ENCODE peak calls at places on chromosomes 13 and 19, in six cellular contexts. T is gastrocnemius medialis, R is thyroid gland, O is lung, K is heart left ventricle, L is GM23248. I is an unnamed sample.

GRCh38 chr19:40519352-40520322 is 52.8 kb downstream of the SPTBN4 start:
- DNase-seq in O (no peak), R (no peak), T (no peak), K (no peak), L (peak; percentile 61), I (no peak)

GRCh38 chr13:89726690-89727435 is 1620.6 kb upstream of the MIR17HG start:
- DNase-seq in R (no peak), T (no peak), O (no peak), K (no peak), L (peak; percentile 24), I (no peak)

GRCh38 chr13:52954838-52955237 is 73.8 kb upstream of the OLFM4 start:
- DNase-seq in L (no peak), T (no peak), R (no peak), O (no peak), K (no peak), I (no peak)

GRCh38 chr19:6250024-6250605 is 29.7 kb downstream of the MLLT1 start:
- DNase-seq in T (no peak), L (peak; percentile 83), O (no peak), R (no peak), K (no peak), I (no peak)

GRCh38 chr13:86922936-86923335 is 748.2 kb upstream of the SLITRK5 start:
- DNase-seq in O (no peak), T (no peak), R (no peak), K (no peak), L (peak; percentile 37), I (no peak)

GRCh38 chr13:98406971-98407370 is 169.9 kb downstream of the STK24 start:
- DNase-seq in T (no peak), R (peak; percentile 70), L (no peak), K (no peak), O (no peak), I (no peak)

GRCh38 chr19:40524133-40524549 is 52.5 kb upstream of the SHKBP1 start:
- DNase-seq in K (no peak), L (peak; percentile 13), T (no peak), R (no peak), O (no peak), I (no peak)

GRCh38 chr19:19571387-19571786 is 33.3 kb downstream of the CILP2 start:
- DNase-seq in L (no peak), O (no peak), K (no peak), T (no peak), R (no peak), I (no peak)

GRCh38 chr19:7847664-7848063 is 17.6 kb downstream of the EVI5L start:
- DNase-seq in O (no peak), L (no peak), K (no peak), R (no peak), T (no peak), I (no peak)

GRCh38 chr13:99315186-99315585 is 8.0 kb upstream of the GPR183 start:
- DNase-seq in T (no peak), O (no peak), L (peak; percentile 22), K (no peak), R (no peak), I (no peak)

GRCh38 chr13:78660130-78660857 is 1.3 kb upstream of the OBI1 start:
- DNase-seq in T (no peak), L (no peak), O (no peak), K (no peak), R (peak; percentile 83), I (peak; percentile 29)

GRCh38 chr13:43473437-43473836 is 313.3 kb downstream of the ENOX1 start:
- DNase-seq in L (no peak), T (no peak), O (no peak), K (no peak), R (no peak), I (no peak)

GRCh38 chr13:60398949-60399589 is 2.0 kb downstream of the TDRD3 start:
- DNase-seq in K (no peak), R (no peak), L (peak; percentile 20), O (no peak), T (no peak), I (no peak)

GRCh38 chr13:27619711-27620376 is 485 bp downstream of the LNX2 start:
- DNase-seq in R (peak; percentile 49), K (peak; percentile 58), O (peak; percentile 41), L (peak; percentile 76), T (peak; percentile 20), I (no peak)

GRCh38 chr19:14375055-14375581 is 6.1 kb upstream of the ADGRE5 start:
- DNase-seq in O (peak; percentile 59), R (peak; percentile 14), L (no peak), K (peak; percentile 42), T (peak; percentile 14), I (no peak)

GRCh38 chr19:35776102-35776788 is 881 bp downstream of the ARHGAP33 start:
- DNase-seq in R (no peak), K (no peak), T (no peak), L (peak; percentile 12), O (no peak), I (no peak)
- H3K4me3 ChIP-seq in R (no peak overlapping the region), K (peak overlapping the region; percentile 99), T (peak overlapping the region; percentile 70), L (peak overlapping the region; percentile 72), O (no peak overlapping the region), I (peak overlapping the region; percentile 65)

DNA sequence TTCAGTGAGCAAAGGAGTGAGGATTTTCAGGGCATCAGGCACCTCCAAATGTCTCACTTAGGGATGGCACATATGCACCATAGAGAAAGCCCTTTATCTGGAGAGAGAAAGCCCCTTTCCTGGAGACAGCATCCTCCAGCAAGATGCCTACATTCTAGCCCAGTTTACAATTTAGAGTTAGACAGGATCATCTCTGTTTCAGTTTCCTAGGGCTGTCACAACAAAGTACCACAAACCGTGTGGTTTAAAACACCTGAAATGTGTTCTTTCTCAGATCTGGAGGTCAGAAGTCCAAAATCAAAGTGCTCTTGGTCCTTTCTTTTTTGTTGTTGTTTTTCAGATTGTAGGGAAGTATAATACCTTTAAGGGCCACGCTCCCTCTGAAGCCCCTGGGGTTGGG is 61.8 kb downstream of the MBNL2 start:
- DNase-seq in T (no peak), K (no peak), O (no peak), L (no peak), R (no peak), I (no peak)
- H3K27ac ChIP-seq in T (peak overlapping the region; percentile 61), K (no peak overlapping the region), O (peak overlapping the region; percentile 32), L (no peak overlapping the region), R (no peak overlapping the region), I (no peak overlapping the region)

GRCh38 chr19:46784262-46785053 is 3.9 kb downstream of the SLC1A5 start:
- DNase-seq in O (peak; percentile 90), T (peak; percentile 27), L (peak; percentile 93), K (peak; percentile 72), R (peak; percentile 18), I (peak; percentile 82)
- H3K4me1 ChIP-seq in O (no peaks in the 10 kb centered on the region), T (peaks cover 14% of the 10 kb centered on the region), L (peaks cover 32% of the 10 kb centered on the region), K (peaks cover 3% of the 10 kb centered on the region), R (peaks cover 36% of the 10 kb centered on the region), I (peaks cover 32% of the 10 kb centered on the region)

DNA sequence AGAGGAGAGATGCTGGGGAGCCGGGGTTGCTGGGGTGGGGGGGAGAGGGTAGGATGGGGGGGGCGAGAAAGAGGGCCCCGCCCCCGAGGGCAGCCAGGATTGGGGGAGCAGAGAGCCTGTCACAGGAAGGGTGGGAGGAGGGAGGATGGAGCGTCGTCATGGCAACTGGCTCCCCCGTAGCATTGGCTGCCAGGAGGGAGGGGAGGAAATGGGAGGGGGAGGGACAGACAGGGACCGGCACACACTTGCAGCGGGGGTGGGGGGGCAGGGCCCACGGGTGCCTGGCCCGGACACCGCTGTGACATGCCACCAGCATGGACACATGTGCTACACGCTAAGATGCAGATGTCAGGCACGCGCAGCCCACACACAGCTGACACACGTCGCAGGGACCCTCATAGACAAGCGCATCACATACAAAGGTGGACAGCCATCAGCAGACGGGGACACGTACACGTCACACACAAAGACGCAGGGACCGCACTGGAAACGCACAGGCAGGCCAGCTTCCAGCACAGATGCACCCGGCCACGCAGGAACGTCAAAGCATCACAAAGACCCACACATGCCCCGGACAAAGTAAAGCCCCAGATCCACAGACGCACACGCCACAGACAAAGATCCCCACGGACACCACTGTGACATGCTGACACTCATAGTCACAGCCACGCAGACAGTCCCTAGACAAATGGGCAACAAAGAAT is at the start of gene LMTK3:
- DNase-seq in K (no peak), O (no peak), L (peak; percentile 50), R (no peak), T (no peak), I (no peak)
- H3K4me3 ChIP-seq in K (peak within 1 kb of the TSS; percentile 36), O (no peak within 1 kb of the TSS), L (no peak within 1 kb of the TSS), R (no peak within 1 kb of the TSS), T (no peak within 1 kb of the TSS), I (no peak within 1 kb of the TSS)

GRCh38 chr13:45995245-45995644 is 57.3 kb downstream of the ZC3H13 start:
- DNase-seq in L (no peak), T (no peak), K (no peak), R (no peak), O (no peak), I (no peak)

GRCh38 chr13:45994752-45995151 is 57.8 kb downstream of the ZC3H13 start:
- DNase-seq in R (peak; percentile 7), K (no peak), O (no peak), T (no peak), L (no peak), I (no peak)

GRCh38 chr13:45996631-45997030 is 55.9 kb downstream of the ZC3H13 start:
- DNase-seq in O (no peak), R (no peak), K (no peak), L (no peak), T (no peak), I (no peak)
- H3K27ac ChIP-seq in O (no peak overlapping the region), R (no peak overlapping the region), K (no peak overlapping the region), L (no peak overlapping the region), T (no peak overlapping the region), I (no peak overlapping the region)

GRCh38 chr13:67916650-67917049 is 686.5 kb upstream of the PCDH9 start:
- DNase-seq in L (no peak), R (no peak), O (no peak), K (no peak), T (no peak), I (no peak)

DNA sequence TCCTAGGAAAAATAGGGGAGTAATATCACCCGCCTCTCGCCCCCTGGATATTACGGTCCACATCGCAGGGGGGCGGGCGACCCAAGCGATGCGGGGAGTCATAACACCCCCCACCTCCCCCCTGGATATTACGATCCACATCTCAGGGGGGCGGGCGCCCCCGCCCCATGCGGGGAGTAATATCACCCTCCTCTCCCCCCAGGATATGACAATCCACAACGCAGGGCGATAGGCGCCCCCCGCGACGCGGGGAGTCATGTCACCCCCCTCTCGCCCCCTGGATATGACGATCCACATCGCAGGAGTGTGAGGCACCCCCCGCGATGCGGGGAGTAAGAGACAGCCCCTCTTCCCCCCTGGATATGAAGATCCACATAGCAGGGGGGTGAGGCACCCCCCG is 684.4 kb upstream of the PCDH9 start:
- DNase-seq in R (no peak), K (no peak), T (no peak), O (no peak), L (no peak), I (no peak)
- H3K4me1 ChIP-seq in R (no peaks in the 10 kb centered on the region), K (no peaks in the 10 kb centered on the region), T (no peaks in the 10 kb centered on the region), O (no peaks in the 10 kb centered on the region), L (no peaks in the 10 kb centered on the region), I (no peaks in the 10 kb centered on the region)

I was measured in SJSA1.